ENCODE peak calls at places on chromosomes 11 and 22, in ten cellular contexts. I is HCT116, Z is sigmoid colon, E is tibial nerve, L is Peyer's patch, M is breast epithelium, Q is uterus, H is transverse colon, K is endothelial cell of umbilical vein, N is K562. P is an unnamed sample.

GRCh38 chr11:16862733-16863132 is 124.3 kb downstream of the C11orf58 start:
- DNase-seq in L (no peak), N (no peak), K (no peak), Z (no peak), I (no peak), E (no peak), Q (no peak), H (no peak), M (no peak), P (no peak)

GRCh38 chr11:69127091-69127850 is 28.5 kb upstream of the SMIM38 start:
- DNase-seq in K (no peak), Q (no peak), L (peak; percentile 27), H (no peak), Z (no peak), E (no peak), M (peak; percentile 44), I (no peak), N (no peak), P (peak; percentile 39)

GRCh38 chr11:76161261-76161961 is 44.9 kb downstream of the WNT11 start:
- DNase-seq in I (no peak), K (no peak), E (no peak), H (no peak), N (peak; percentile 69), L (no peak), Z (no peak), M (no peak), Q (no peak), P (peak; percentile 65)

GRCh38 chr22:20979243-20979809 is 2.8 kb upstream of the LZTR1 start:
- DNase-seq in Z (peak; percentile 92), I (no peak), Q (peak; percentile 59), N (peak; percentile 64), K (peak; percentile 75), E (no peak), M (peak; percentile 77), H (peak; percentile 81), L (peak; percentile 76), P (no peak)

GRCh38 chr11:16558499-16558898 is 179.9 kb upstream of the C11orf58 start:
- DNase-seq in Z (no peak), Q (no peak), M (no peak), I (no peak), N (no peak), E (no peak), K (no peak), L (no peak), H (no peak), P (no peak)

GRCh38 chr11:129846508-129847335 is 31.1 kb downstream of the TMEM45B start:
- DNase-seq in N (no peak), I (no peak), H (peak; percentile 24), E (no peak), L (no peak), K (no peak), M (no peak), Z (no peak), Q (no peak), P (no peak)

GRCh38 chr11:85539029-85539689 is 88.0 kb downstream of the DLG2 start:
- DNase-seq in H (no peak), Q (no peak), K (no peak), M (no peak), L (no peak), I (no peak), Z (no peak), N (no peak), E (no peak), P (no peak)

GRCh38 chr11:126608626-126609010 is 253.1 kb downstream of the ST3GAL4 start:
- DNase-seq in H (no peak), N (no peak), Q (no peak), E (no peak), I (no peak), M (no peak), K (no peak), L (no peak), Z (no peak), P (no peak)

DNA sequence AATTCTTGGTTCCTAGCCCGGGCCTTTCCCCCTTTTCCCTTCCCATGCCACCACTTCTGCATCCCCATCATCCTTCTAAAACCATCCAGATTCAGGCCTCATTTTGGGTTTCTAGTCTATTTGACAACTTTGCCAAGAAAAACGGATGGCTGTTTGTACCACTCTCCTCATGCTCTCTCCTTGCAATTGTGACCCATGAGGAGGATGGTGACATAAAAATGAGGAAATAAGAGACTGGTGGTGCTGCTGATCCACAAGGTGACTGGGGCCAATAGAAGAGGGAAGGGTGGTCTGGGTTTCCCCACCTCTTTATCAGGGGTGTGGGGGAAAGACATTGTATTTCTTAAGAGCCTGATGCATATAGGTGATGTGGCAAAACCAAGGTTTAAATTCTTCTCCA is 1.0 kb downstream of the MS4A4A start:
- DNase-seq in N (no peak), M (no peak), E (no peak), Z (no peak), L (no peak), K (no peak), I (no peak), Q (no peak), H (no peak), P (no peak)
- H3K4me3 ChIP-seq in N (no peak overlapping the region), M (peak overlapping the region; percentile 33), E (peak overlapping the region; percentile 15), Z (no peak overlapping the region), L (no peak overlapping the region), K (no peak overlapping the region), I (no peak overlapping the region), Q (no peak overlapping the region), H (no peak overlapping the region), P (no peak overlapping the region)

DNA sequence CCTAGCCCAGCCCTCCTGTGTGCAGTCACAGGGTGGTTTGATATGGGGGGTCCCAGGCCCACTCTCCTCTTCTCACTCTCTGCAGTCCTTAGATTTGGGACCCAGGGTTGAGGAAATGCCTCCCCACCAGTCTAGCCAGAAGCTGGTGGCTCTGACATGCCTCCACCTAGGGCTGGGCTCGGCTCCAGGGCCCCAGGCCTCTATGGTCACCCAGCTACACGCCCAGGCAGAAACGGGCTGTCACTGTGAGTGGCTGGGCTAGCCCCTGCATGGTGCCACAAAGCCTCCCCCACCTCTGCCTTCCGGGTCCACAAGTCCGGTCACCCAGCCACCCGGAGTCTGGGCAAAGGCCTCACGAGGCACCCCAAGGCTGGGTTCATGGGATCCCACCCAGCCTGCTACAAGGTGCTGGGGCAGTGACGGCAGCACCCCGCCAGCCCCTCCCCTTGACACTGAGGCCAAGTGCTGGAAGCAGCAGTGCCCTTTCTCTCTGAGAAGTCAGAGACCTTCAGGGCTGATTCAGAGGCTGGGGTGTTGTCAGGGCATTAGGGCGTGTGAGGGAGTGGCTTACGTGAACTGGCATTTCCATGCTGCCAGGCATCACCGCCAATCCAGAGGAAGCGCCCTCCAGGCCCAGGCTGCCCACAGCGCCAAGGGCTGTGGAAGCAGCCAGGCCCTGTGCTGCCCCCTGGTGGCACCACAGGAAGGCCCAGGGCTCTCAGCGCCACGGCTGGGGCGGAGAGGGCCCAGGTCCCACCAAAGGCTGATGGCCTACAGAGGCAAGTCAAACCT is 638 bp upstream of the PITPNM1 start:
- DNase-seq in Q (peak; percentile 79), N (peak; percentile 88), Z (peak; percentile 93), L (peak; percentile 95), M (peak; percentile 85), H (peak; percentile 95), K (peak; percentile 84), I (peak; percentile 93), E (peak; percentile 73), P (peak; percentile 97)
- TF ChIP-seq POLR2A in Q (peak; percentile 35), N (no peak), Z (peak; percentile 49), L (peak; percentile 75), M (no peak), H (peak; percentile 84), K (no peak), I (no peak), E (peak; percentile 7), P (no peak)

GRCh38 chr11:111119751-111120150 is 125.8 kb upstream of the POU2AF2 start:
- DNase-seq in L (no peak), E (no peak), Z (no peak), H (no peak), M (no peak), I (no peak), N (no peak), Q (no peak), K (no peak), P (no peak)

GRCh38 chr11:111120221-111120620 is 125.3 kb upstream of the POU2AF2 start:
- DNase-seq in I (no peak), M (no peak), H (no peak), Z (peak; percentile 62), Q (no peak), K (no peak), L (no peak), N (no peak), E (no peak), P (no peak)

GRCh38 chr11:111120691-111121090 is 124.8 kb upstream of the POU2AF2 start:
- DNase-seq in E (no peak), Q (no peak), K (no peak), I (no peak), M (no peak), N (no peak), Z (no peak), L (no peak), H (no peak), P (no peak)

GRCh38 chr11:111128471-111128870 is 117.1 kb upstream of the POU2AF2 start:
- DNase-seq in Z (no peak), E (no peak), N (no peak), I (no peak), L (no peak), H (no peak), M (no peak), K (no peak), Q (no peak), P (no peak)

DNA sequence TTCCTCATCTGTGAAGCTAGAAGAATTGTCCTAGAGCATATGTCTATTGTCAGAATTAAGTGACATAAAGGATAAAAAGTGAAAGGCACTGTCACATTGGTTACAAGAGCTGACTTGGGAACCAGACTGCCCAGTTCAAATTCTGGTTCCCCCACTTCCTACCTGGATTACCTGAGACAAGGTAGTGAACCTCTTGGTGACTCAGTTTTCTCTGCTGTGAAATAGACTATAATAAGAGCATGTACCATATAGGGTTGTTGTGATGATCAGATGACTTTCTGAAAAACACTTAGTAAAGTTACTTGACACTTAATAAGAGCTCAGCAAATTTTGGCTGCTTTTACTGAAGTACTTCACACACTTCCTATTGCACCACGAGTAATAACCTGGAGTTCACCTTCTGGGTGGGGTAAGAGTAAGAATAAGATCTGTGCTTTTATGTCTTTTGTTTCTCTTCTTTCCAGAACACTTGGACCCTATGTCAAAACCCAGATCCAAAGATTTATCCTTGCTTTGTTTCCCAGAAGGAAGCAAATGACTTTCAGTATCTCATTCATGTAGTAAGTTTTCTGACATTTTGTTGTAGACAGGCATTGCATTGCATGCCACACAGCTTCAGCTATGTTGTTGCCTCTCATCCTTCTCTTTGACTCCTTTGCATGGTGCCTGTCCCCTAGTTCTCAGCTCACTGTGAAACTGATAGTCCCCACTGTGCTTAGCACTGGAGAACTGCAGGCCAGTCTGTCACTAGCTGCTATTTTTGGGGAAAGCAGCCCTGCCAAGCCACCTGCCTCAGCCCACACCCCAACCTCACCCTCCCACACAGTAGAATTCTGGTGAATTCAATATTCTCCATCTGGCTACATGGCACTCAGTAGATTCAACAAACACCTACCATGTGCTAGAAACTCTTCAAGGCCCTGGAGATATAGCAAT is 121.8 kb upstream of the POU2AF2 start:
- DNase-seq in H (no peak), E (no peak), I (no peak), N (no peak), M (no peak), Q (no peak), L (no peak), Z (no peak), K (no peak), P (no peak)
- H3K27me3 ChIP-seq in H (no peaks in the 10 kb centered on the region), E (no peaks in the 10 kb centered on the region), I (peaks cover 8% of the 10 kb centered on the region), N (no peaks in the 10 kb centered on the region), M (no peaks in the 10 kb centered on the region), Q (no peaks in the 10 kb centered on the region), L (no peaks in the 10 kb centered on the region), Z (no peaks in the 10 kb centered on the region), K (no peaks in the 10 kb centered on the region), P (no peaks in the 10 kb centered on the region)

DNA sequence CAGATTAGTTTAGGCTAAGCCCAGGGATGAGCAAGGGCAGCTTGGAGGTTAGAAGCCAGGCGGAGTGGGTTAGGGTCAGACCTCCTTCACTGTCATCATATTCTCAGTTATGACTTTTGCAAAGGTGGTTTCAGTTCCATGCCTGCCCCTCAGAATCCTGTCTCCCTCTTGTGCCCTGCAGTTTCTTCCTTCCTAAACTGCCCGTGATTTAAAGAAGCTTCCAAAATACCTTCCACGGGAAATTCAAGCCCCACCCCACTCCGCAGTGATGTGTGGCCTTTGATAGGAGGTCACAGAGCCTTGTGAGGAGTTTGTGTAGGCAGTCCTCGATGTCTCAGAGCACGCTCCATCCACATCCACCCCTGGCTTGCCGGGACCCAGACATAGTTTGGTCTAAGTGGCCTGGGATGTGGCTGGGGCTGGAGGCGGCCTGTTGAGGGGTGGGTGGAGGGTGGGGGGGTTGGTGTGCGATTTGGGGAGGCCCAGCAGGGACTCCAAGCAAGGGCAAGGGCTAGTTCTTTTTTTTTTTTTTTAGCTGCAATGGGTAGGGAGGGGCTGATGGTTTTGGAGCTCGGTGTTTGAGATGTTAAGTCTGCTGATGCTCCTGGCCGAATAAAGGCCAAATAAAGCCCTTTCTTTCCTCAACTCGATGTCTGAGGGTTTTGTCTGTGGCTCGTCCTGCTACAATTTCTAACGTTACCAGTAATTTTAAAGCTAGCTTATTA is 1.6 kb upstream of the IFITM1 start:
- DNase-seq in H (no peak), E (no peak), I (no peak), L (peak; percentile 43), Q (no peak), N (peak; percentile 66), Z (no peak), K (no peak), M (no peak), P (peak; percentile 81)
- H3K4me3 ChIP-seq in H (no peak overlapping the region), E (peak overlapping the region; percentile 29), I (no peak overlapping the region), L (peak overlapping the region; percentile 26), Q (peak overlapping the region; percentile 38), N (peak overlapping the region; percentile 17), Z (no peak overlapping the region), K (no peak overlapping the region), M (peak overlapping the region; percentile 4), P (peak overlapping the region; percentile 17)